ENCODE peak calls at places on chromosomes 4 and X, in seven cellular contexts. G, F, V, S, A, W and M are unnamed samples. For H3K79me2, the result is how much of the 10 kb centered on the place peaks cover.

GRCh38 chrX:57640674-57641016 is 39.4 kb downstream of the NLRP2B start:
- DNase-seq in G (no peak), F (no peak), V (no peak), S (no peak), A (no peak), W (no peak), M (no peak)

GRCh38 chr4:111781611-111782010 is 363.6 kb upstream of the FAM241A start:
- DNase-seq in G (no peak), F (no peak), V (no peak), S (no peak), A (no peak), W (no peak), M (no peak)

GRCh38 chr4:113384600-113384999 is 335.1 kb downstream of the ANK2 start:
- DNase-seq in G (no peak), F (no peak), V (peak), S (peak), A (no peak), W (no peak), M (no peak)

GRCh38 chr4:42627887-42628646 is 28.8 kb downstream of the ATP8A1 start:
- DNase-seq in G (peak), F (peak), V (no peak), S (no peak), A (no peak), W (peak), M (no peak)

GRCh38 chr4:86975927-86976326 is 41.1 kb downstream of the AFF1 start:
- DNase-seq in G (no peak), F (no peak), V (no peak), S (no peak), A (no peak), W (no peak), M (no peak)

GRCh38 chr4:119729815-119730643 is 101.4 kb upstream of the PDE5A start:
- DNase-seq in G (no peak), F (no peak), V (peak), S (peak), A (no peak), W (no peak), M (no peak)

GRCh38 chrX:140090800-140091275 is 125.5 kb upstream of the CXorf66 start:
- DNase-seq in G (no peak), F (no peak), V (no peak), S (no peak), A (no peak), W (no peak), M (no peak)

GRCh38 chrX:23720117-23720677 is 22.9 kb downstream of the ACOT9 start:
- DNase-seq in G (no peak), F (no peak), V (no peak), S (no peak), A (no peak), W (no peak), M (no peak)

GRCh38 chr4:44629280-44629866 is 22.1 kb downstream of the YIPF7 start:
- DNase-seq in G (peak), F (peak), V (peak), S (peak), A (peak), W (peak), M (peak)

GRCh38 chr4:23856630-23857029 is 33.2 kb downstream of the PPARGC1A start:
- DNase-seq in G (no peak), F (no peak), V (no peak), S (no peak), A (no peak), W (no peak), M (no peak)

GRCh38 chr4:98996056-98996941 is 778 bp downstream of the METAP1 start:
- DNase-seq in G (peak), F (no peak), V (peak), S (peak), A (no peak), W (no peak), M (peak)

GRCh38 chr4:177322156-177322685 is 12.5 kb downstream of the NEIL3 start:
- DNase-seq in G (no peak), F (no peak), V (peak), S (no peak), A (no peak), W (no peak), M (no peak)

GRCh38 chr4:15945516-15945915 is 7.0 kb upstream of the FGFBP1 start:
- DNase-seq in G (no peak), F (no peak), V (no peak), S (no peak), A (no peak), W (no peak), M (no peak)

GRCh38 chr4:30714408-30715031 is 5.6 kb upstream of the PCDH7 start:
- DNase-seq in G (peak), F (peak), V (peak), S (peak), A (peak), W (no peak), M (peak)

GRCh38 chrX:38880460-38880859 is 79.2 kb downstream of the MID1IP1 start:
- DNase-seq in G (peak), F (no peak), V (peak), S (peak), A (no peak), W (no peak), M (no peak)

GRCh38 chr4:77127837-77128621 is 29.0 kb upstream of the CCNG2 start:
- DNase-seq in G (no peak), F (no peak), V (no peak), S (no peak), A (no peak), W (no peak), M (no peak)

GRCh38 chr4:189825466-189825865 is 115.2 kb upstream of the FRG1 start:
- DNase-seq in G (no peak), F (no peak), V (no peak), S (no peak), A (no peak), W (no peak), M (no peak)

GRCh38 chr4:24477919-24478318 is 106.4 kb downstream of the DHX15 start:
- DNase-seq in G (no peak), F (peak), V (peak), S (peak), A (no peak), W (no peak), M (peak)

GRCh38 chr4:30256105-30256828 is 463.9 kb upstream of the PCDH7 start:
- DNase-seq in G (no peak), F (peak), V (no peak), S (no peak), A (no peak), W (no peak), M (no peak)

GRCh38 chr4:52617467-52618017 is 41.6 kb downstream of the USP46 start:
- DNase-seq in G (no peak), F (no peak), V (no peak), S (no peak), A (no peak), W (no peak), M (no peak)

GRCh38 chr4:150078041-150078995 is at the start of gene DCLK2:
- DNase-seq in G (no peak), F (peak), V (peak), S (peak), A (peak), W (no peak), M (peak)

GRCh38 chrX:125333583-125333982 is 13.9 kb downstream of the TEX13C start:
- DNase-seq in G (no peak), F (no peak), V (no peak), S (no peak), A (no peak), W (no peak), M (no peak)

GRCh38 chrX:30791296-30792278 is 97.5 kb downstream of the TAB3 start:
- DNase-seq in G (no peak), F (no peak), V (no peak), S (no peak), A (no peak), W (no peak), M (no peak)

GRCh38 chr4:127307996-127308395 is 324.8 kb upstream of the INTU start:
- DNase-seq in G (no peak), F (no peak), V (no peak), S (no peak), A (no peak), W (no peak), M (no peak)

GRCh38 chrX:78455901-78456300 is 128.5 kb upstream of the CYSLTR1 start:
- DNase-seq in G (no peak), F (no peak), V (no peak), S (peak), A (no peak), W (no peak), M (no peak)

GRCh38 chrX:155841232-155841631 is 39.9 kb upstream of the VAMP7 start:
- DNase-seq in G (no peak), F (no peak), V (no peak), S (peak), A (no peak), W (no peak), M (no peak)

GRCh38 chr4:159146007-159146330 is 43.1 kb downstream of the RAPGEF2 start:
- DNase-seq in G (no peak), F (no peak), V (peak), S (no peak), A (no peak), W (no peak), M (no peak)

GRCh38 chr4:105560488-105560887 is 8.1 kb downstream of the ARHGEF38 start:
- DNase-seq in G (no peak), F (no peak), V (no peak), S (peak), A (no peak), W (no peak), M (no peak)

GRCh38 chr4:158775091-158775651 is 6.3 kb downstream of the FNIP2 start:
- DNase-seq in G (no peak), F (no peak), V (peak), S (peak), A (no peak), W (no peak), M (no peak)

GRCh38 chrX:111124418-111124817 is 28.4 kb downstream of the PAK3 start:
- DNase-seq in G (no peak), F (no peak), V (no peak), S (no peak), A (no peak), W (no peak), M (no peak)

GRCh38 chr4:145734576-145735329 is 54.8 kb downstream of the C4orf51 start:
- DNase-seq in G (no peak), F (no peak), V (peak), S (peak), A (no peak), W (peak), M (no peak)

GRCh38 chr4:100985576-100985975 is 361.8 kb downstream of the PPP3CA start:
- DNase-seq in G (no peak), F (no peak), V (no peak), S (no peak), A (no peak), W (no peak), M (no peak)

GRCh38 chr4:148007303-148007702 is 275.4 kb downstream of the ARHGAP10 start:
- DNase-seq in G (no peak), F (no peak), V (peak), S (peak), A (no peak), W (no peak), M (no peak)

GRCh38 chr4:17707671-17708070 is 73.8 kb downstream of the FAM184B start:
- DNase-seq in G (no peak), F (no peak), V (no peak), S (no peak), A (peak), W (no peak), M (no peak)

GRCh38 chr4:59689149-59689548 is 1511.0 kb upstream of the ADGRL3 start:
- DNase-seq in G (no peak), F (no peak), V (no peak), S (no peak), A (no peak), W (no peak), M (no peak)

GRCh38 chr4:21077967-21078366 is 377.7 kb downstream of the PACRGL start:
- DNase-seq in G (no peak), F (no peak), V (no peak), S (no peak), A (no peak), W (no peak), M (no peak)

GRCh38 chrX:10083809-10084208 is 73.0 kb upstream of the CLCN4 start:
- DNase-seq in G (no peak), F (no peak), V (peak), S (no peak), A (no peak), W (no peak), M (no peak)

GRCh38 chr4:70705146-70705855 is 16.5 kb upstream of the RUFY3 start:
- DNase-seq in G (peak), F (peak), V (peak), S (peak), A (peak), W (no peak), M (peak)

GRCh38 chr4:70705856-70706461 is 15.8 kb upstream of the RUFY3 start:
- DNase-seq in G (no peak), F (no peak), V (peak), S (peak), A (no peak), W (no peak), M (no peak)

GRCh38 chr4:70704333-70705145 is 16.2 kb downstream of the UTP3 start:
- DNase-seq in G (peak), F (peak), V (peak), S (peak), A (peak), W (no peak), M (peak)

GRCh38 chr4:70703695-70704332 is 15.5 kb downstream of the UTP3 start:
- DNase-seq in G (peak), F (no peak), V (peak), S (peak), A (no peak), W (no peak), M (peak)

DNA sequence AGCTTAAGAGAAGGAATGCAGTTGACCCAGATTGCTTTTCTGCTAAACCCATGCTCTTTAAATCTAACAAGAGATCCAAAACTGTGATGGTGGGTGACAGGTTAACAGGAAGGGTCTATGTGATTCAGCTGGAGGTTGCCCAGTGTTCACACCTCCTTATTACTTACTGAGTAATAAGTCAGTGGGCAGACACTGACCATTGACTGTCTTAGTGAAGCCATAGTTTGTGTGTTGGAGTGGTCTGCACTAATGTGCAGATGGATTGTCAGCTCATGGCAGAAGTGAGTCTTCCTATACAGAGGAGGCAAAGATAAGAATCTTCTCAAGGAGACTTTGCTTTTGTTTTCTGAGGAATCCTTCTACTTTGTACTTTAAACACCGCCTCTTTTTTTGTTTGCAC is 15.2 kb upstream of the RUFY3 start:
- DNase-seq in G (no peak), F (no peak), V (peak), S (peak), A (no peak), W (no peak), M (peak)
- H3K79me2 ChIP-seq in G (under half), F (under half), V (under half), S (half or more), A (under half), W (under half), M (half or more)

GRCh38 chr4:140133576-140133975 is 20.4 kb downstream of the MAML3 start:
- DNase-seq in G (no peak), F (no peak), V (no peak), S (peak), A (no peak), W (no peak), M (no peak)

GRCh38 chr4:140130677-140131076 is 23.3 kb downstream of the MAML3 start:
- DNase-seq in G (no peak), F (no peak), V (no peak), S (peak), A (no peak), W (no peak), M (no peak)

GRCh38 chr4:140134780-140135179 is 19.2 kb downstream of the MAML3 start:
- DNase-seq in G (no peak), F (no peak), V (no peak), S (no peak), A (no peak), W (no peak), M (no peak)

GRCh38 chr4:140135529-140136021 is 18.4 kb downstream of the MAML3 start:
- DNase-seq in G (no peak), F (no peak), V (peak), S (peak), A (no peak), W (no peak), M (no peak)

GRCh38 chr4:140131663-140132229 is 22.2 kb downstream of the MAML3 start:
- DNase-seq in G (no peak), F (no peak), V (no peak), S (no peak), A (no peak), W (no peak), M (no peak)
- H3K79me2 ChIP-seq in G (under half), F (under half), V (under half), S (under half), A (under half), W (under half), M (under half)

GRCh38 chr4:4289055-4289454 is 899 bp downstream of the LYAR start:
- DNase-seq in G (peak), F (no peak), V (no peak), S (peak), A (no peak), W (no peak), M (no peak)
- H3K79me2 ChIP-seq in G (half or more), F (under half), V (half or more), S (half or more), A (under half), W (under half), M (half or more)

DNA sequence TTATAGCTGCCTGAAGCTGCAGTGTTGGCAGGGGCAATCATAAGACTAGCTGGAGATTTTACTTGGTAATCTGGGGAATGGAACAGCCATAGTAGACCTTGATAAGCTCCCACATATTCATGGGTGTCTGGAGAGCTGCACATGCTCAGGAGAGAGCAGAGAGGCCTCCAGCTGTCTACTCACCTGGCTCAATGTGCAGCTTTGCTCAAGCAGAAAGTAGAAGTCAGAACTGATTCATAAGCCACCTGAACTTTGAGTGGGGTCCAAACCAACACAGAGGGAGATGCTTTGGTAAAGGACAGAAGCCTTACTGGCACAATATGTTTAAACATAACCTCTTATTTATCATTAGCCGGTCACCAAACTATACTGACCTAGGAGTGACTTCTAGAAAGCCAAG is 54.4 kb downstream of the KDM6A start:
- DNase-seq in G (no peak), F (no peak), V (no peak), S (no peak), A (no peak), W (no peak), M (no peak)
- H3K79me2 ChIP-seq in G (half or more), F (under half), V (half or more), S (half or more), A (under half), W (half or more), M (half or more)